ENCODE peak calls at places on chromosomes 12 and 14, in six cellular contexts. B is fibroblast of lung, O is fibroblast of the conjunctiva, L is IMR-90, G is psoas muscle, H is left ventricle myocardium inferior. T is an unnamed sample.

GRCh38 chr12:32893008-32893407 is 3.6 kb downstream of the PKP2 start:
- DNase-seq in B (no peak), O (no peak), L (no peak), G (no peak), H (no peak), T (no peak)

GRCh38 chr12:45666452-45667215 is 62.9 kb upstream of the ARID2 start:
- DNase-seq in B (no peak), O (no peak), L (peak), G (no peak), H (no peak), T (no peak)

GRCh38 chr12:71838661-71839060 is 898 bp upstream of the TBC1D15 start:
- DNase-seq in B (no peak), O (no peak), L (no peak), G (no peak), H (no peak), T (no peak)

GRCh38 chr12:88391556-88391955 is 188.7 kb downstream of the KITLG start:
- DNase-seq in B (peak), O (peak), L (peak), G (no peak), H (no peak), T (no peak)

GRCh38 chr14:35374273-35374681 is 30.3 kb downstream of the NFKBIA start:
- DNase-seq in B (peak), O (peak), L (peak), G (peak), H (no peak), T (no peak)

GRCh38 chr14:80584638-80585505 is 356.7 kb downstream of the CEP128 start:
- DNase-seq in B (peak), O (no peak), L (peak), G (no peak), H (no peak), T (no peak)

GRCh38 chr14:90968025-90968424 is 92.4 kb downstream of the RPS6KA5 start:
- DNase-seq in B (peak), O (peak), L (no peak), G (no peak), H (no peak), T (no peak)

GRCh38 chr12:130110910-130111309 is 51.4 kb upstream of the FZD10 start:
- DNase-seq in B (no peak), O (no peak), L (no peak), G (no peak), H (no peak), T (no peak)

GRCh38 chr12:132179431-132180362 is 35.4 kb downstream of the NOC4L start:
- DNase-seq in B (no peak), O (no peak), L (no peak), G (peak), H (no peak), T (no peak)

GRCh38 chr12:108605000-108605689 is 7.3 kb upstream of the TMEM119 start:
- DNase-seq in B (peak), O (no peak), L (no peak), G (no peak), H (no peak), T (no peak)

GRCh38 chr14:51738754-51739153 is 87.0 kb downstream of the FRMD6 start:
- DNase-seq in B (no peak), O (no peak), L (no peak), G (no peak), H (no peak), T (no peak)

GRCh38 chr12:131132118-131132892 is 178.6 kb downstream of the ADGRD1 start:
- DNase-seq in B (peak), O (peak), L (peak), G (peak), H (peak), T (peak)

GRCh38 chr12:42686514-42687172 is 97.1 kb upstream of the PRICKLE1 start:
- DNase-seq in B (peak), O (no peak), L (peak), G (no peak), H (no peak), T (no peak)

GRCh38 chr14:34425095-34425851 is 36.8 kb downstream of the SPTSSA start:
- DNase-seq in B (no peak), O (no peak), L (no peak), G (no peak), H (no peak), T (no peak)

GRCh38 chr12:25590021-25590721 is 37.1 kb upstream of the LMNTD1 start:
- DNase-seq in B (no peak), O (no peak), L (no peak), G (no peak), H (no peak), T (no peak)

GRCh38 chr14:70955543-70956480 is 48.6 kb downstream of the PCNX1 start:
- DNase-seq in B (peak), O (peak), L (peak), G (no peak), H (no peak), T (no peak)

GRCh38 chr14:24059841-24060388 is 8.1 kb downstream of the CARMIL3 start:
- DNase-seq in B (no peak), O (no peak), L (no peak), G (no peak), H (no peak), T (no peak)

GRCh38 chr12:14618990-14619389 is 51.3 kb upstream of the PLBD1 start:
- DNase-seq in B (peak), O (no peak), L (peak), G (no peak), H (no peak), T (no peak)

GRCh38 chr14:84390010-84390409 is 1139.9 kb upstream of the FLRT2 start:
- DNase-seq in B (peak), O (no peak), L (peak), G (no peak), H (no peak), T (no peak)

GRCh38 chr12:66964629-66965028 is 285.8 kb upstream of the GRIP1 start:
- DNase-seq in B (no peak), O (no peak), L (no peak), G (no peak), H (no peak), T (no peak)

GRCh38 chr14:73809386-73809785 is 42.2 kb upstream of the PTGR2 start:
- DNase-seq in B (no peak), O (no peak), L (no peak), G (peak), H (no peak), T (no peak)

GRCh38 chr12:1606021-1606622 is 11.7 kb upstream of the FBXL14 start:
- DNase-seq in B (peak), O (peak), L (peak), G (peak), H (peak), T (peak)

GRCh38 chr12:52259850-52260249 is 14.6 kb upstream of the KRT86 start:
- DNase-seq in B (peak), O (no peak), L (no peak), G (no peak), H (no peak), T (no peak)

GRCh38 chr14:92540472-92541048 is 27.0 kb downstream of the RIN3 start:
- DNase-seq in B (peak), O (peak), L (peak), G (peak), H (peak), T (peak)

GRCh38 chr12:2641209-2641608 is 153.6 kb upstream of the FKBP4 start:
- DNase-seq in B (peak), O (peak), L (peak), G (no peak), H (no peak), T (peak)

GRCh38 chr12:27733052-27733656 is 22.5 kb downstream of the MRPS35 start:
- DNase-seq in B (peak), O (peak), L (peak), G (no peak), H (no peak), T (no peak)

GRCh38 chr14:35808076-35808657 is 928 bp downstream of the RALGAPA1 start:
- DNase-seq in B (no peak), O (no peak), L (no peak), G (no peak), H (no peak), T (peak)

T was measured in left cardiac atrium.